ENCODE peak calls at places on chromosomes 4 and X, in four cellular contexts. A is H1, N is GM12878, T is SK-N-SH. M is an unnamed sample.

GRCh38 chr4:68748181-68748981 is 67.4 kb upstream of the UGT2B10 start:
- DNase-seq in A (no peak), N (no peak), T (no peak), M (no peak)

GRCh38 chr4:42615131-42615776 is 41.7 kb downstream of the ATP8A1 start:
- DNase-seq in A (no peak), N (no peak), T (no peak), M (no peak)

GRCh38 chr4:126939401-126939800 is 693.4 kb upstream of the INTU start:
- DNase-seq in A (no peak), N (no peak), T (no peak), M (no peak)

GRCh38 chr4:132003593-132003992 is 1145.5 kb upstream of the PCDH10 start:
- DNase-seq in A (no peak), N (no peak), T (no peak), M (no peak)

GRCh38 chr4:102438873-102439614 is 62.1 kb upstream of the NFKB1 start:
- DNase-seq in A (no peak), N (no peak), T (no peak), M (no peak)

GRCh38 chr4:52659722-52660261 is 691 bp upstream of the USP46 start:
- DNase-seq in A (peak; percentile 57), N (no peak), T (peak; percentile 70), M (peak; percentile 28)

GRCh38 chr4:138866314-138866713 is 149.3 kb upstream of the NOCT start:
- DNase-seq in A (no peak), N (no peak), T (no peak), M (no peak)

GRCh38 chr4:109952612-109953011 is 39.9 kb downstream of the EGF start:
- DNase-seq in A (no peak), N (no peak), T (no peak), M (no peak)

GRCh38 chr4:1419708-1420107 is 13.5 kb upstream of the NKX1-1 start:
- DNase-seq in A (no peak), N (no peak), T (no peak), M (peak; percentile 0)

GRCh38 chr4:178671766-178672165 is 1229.5 kb upstream of the AGA start:
- DNase-seq in A (no peak), N (no peak), T (no peak), M (no peak)
- TF ChIP-seq JUND in A (no peak), N (no peak), T (no peak), M (no peak)

DNA sequence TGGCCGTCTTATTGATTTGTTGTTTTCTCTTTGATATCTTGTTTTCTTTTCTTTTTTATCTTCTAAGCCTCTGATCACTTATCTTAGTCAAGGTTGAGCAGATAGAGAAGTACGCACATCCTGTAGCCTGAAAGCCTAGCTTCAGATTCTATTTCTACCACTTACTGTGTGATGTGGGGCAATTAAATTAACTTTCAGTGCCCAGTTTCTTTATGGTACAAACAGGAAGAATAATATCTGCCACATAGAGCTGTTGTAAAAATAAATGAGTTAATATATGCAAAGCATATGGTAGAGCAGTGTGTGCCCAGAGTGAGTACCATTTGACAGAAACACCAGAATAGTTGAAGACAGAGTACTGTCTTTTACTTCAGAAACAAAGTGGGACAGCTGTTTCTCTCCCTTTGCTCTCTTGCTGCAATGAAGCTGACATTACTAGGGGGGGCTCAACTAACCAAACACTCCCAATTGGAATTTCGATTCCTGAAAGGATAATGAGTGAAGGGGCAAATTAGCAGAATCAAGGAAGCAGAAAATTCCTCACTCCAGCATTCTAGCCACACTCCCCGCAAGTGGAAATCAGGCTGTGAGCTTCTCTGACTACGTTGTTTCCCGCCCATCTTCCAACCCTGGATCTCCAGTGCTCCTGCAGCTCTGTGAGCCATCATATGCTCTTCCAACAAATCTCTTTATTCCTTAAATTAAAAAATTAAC is 80.4 kb downstream of the MAPK10 start:
- DNase-seq in A (no peak), N (no peak), T (no peak), M (no peak)
- TF ChIP-seq JUND in A (no peak), N (no peak), T (no peak), M (no peak)

GRCh38 chrX:121308276-121308805 is 260.9 kb downstream of the GLUD2 start:
- DNase-seq in A (no peak), N (peak; percentile 68), T (peak; percentile 1), M (peak; percentile 46)
- TF ChIP-seq JUND in A (no peak), N (peak; percentile 35), T (no peak), M (no peak)

GRCh38 chr4:137069473-137069872 is 462.8 kb downstream of the PCDH18 start:
- DNase-seq in A (no peak), N (no peak), T (no peak), M (no peak)

GRCh38 chr4:137075586-137075985 is 456.7 kb downstream of the PCDH18 start:
- DNase-seq in A (no peak), N (no peak), T (no peak), M (no peak)

GRCh38 chr4:137065306-137065705 is 467.0 kb downstream of the PCDH18 start:
- DNase-seq in A (no peak), N (no peak), T (no peak), M (no peak)

DNA sequence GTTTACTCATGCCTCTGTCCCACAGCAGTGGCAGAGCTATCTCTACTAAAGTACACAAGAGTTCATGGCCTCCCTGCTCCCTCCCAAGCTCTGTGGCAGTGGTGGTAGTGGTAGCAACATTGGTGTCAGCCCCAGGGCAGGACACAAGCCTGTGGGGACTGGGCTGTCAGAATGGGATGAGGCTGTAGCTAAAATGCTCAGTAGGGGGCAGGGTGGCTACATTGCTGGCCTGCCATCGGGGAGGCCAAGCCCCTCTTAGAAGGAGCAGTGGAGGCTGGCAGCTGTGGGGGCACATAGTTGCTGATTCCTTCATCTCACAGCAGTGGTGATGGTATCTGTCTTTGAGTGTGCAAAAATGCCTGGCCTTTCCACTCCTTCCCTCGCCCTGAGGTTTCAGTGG is 461.7 kb downstream of the PCDH18 start:
- DNase-seq in A (no peak), N (no peak), T (peak; percentile 2), M (no peak)
- TF ChIP-seq JUND in A (no peak), N (no peak), T (no peak), M (no peak)

GRCh38 chr4:95362066-95362465 is 186.7 kb downstream of the UNC5C start:
- DNase-seq in A (no peak), N (no peak), T (no peak), M (no peak)
- TF ChIP-seq JUND in A (no peak), N (no peak), T (no peak), M (no peak)

DNA sequence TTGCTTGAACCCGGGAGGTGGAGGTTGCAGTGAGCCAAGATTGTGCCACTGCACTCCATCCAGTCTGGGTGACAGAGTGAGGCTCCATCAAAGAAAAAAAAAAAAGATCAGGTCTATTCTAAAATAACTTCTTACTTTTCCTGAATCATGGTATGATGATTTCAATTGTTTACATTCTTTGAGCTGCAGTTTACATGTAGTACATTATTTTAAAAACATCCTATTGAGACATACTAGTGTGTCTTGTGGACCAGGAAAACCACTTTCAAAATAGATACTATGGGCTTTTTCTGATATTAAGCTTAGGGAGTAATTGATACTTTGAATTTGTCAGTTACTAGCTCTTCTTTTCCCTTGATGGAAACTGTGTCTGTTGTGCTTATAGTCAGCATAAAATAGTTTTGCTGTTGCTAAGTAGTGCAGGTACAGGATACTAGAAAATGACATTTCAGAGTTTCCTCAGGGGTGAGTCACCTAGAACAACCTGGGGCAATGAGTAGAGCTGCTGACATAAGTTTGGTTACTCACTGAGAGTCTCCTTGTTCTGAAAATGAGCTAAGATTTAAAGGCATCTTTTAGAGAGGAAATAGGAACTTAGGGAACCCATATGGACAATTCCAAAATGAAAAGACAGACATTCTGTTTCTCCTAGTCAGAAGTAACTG is 53.2 kb upstream of the C4orf54 start:
- DNase-seq in A (no peak), N (no peak), T (no peak), M (no peak)
- TF ChIP-seq JUND in A (no peak), N (no peak), T (no peak), M (no peak)

GRCh38 chr4:47482326-47482725 is 2.7 kb upstream of the ATP10D start:
- DNase-seq in A (no peak), N (no peak), T (no peak), M (no peak)

GRCh38 chr4:47486306-47486705 is 1.2 kb downstream of the ATP10D start:
- DNase-seq in A (no peak), N (no peak), T (no peak), M (no peak)

GRCh38 chr4:47485047-47485692 is at the start of gene ATP10D:
- DNase-seq in A (peak; percentile 93), N (peak; percentile 71), T (peak; percentile 89), M (peak; percentile 47)

GRCh38 chr4:47484169-47484568 is 906 bp upstream of the ATP10D start:
- DNase-seq in A (no peak), N (no peak), T (no peak), M (peak; percentile 16)

DNA sequence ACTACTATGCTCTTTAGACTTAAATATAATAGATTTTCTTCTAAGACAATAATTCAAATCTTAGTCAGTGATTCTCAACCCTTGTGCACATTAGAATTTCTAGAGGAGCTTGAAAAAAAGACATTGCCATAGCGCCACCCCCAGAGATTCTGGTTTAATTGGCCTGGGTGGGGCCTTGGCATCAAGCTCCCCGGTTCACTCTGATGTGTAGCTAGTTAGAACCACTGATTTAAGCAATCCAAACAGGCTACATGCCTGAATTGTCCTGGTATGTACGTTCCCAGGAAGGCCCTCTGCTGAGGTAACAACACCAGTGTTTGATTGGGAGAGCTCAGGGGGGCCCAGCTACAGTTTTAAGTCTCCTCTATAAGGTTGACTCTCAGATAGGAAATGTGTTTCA is 1.4 kb upstream of the ATP10D start:
- DNase-seq in A (no peak), N (no peak), T (no peak), M (no peak)
- TF ChIP-seq JUND in A (no peak), N (no peak), T (no peak), M (no peak)

M was measured in T47D.